ENCODE peak calls at places on chromosomes 13 and 19, in six cellular contexts. One of them, this sample, is unnamed.

GRCh38 chr19:28913626-28914025 is 299.3 kb downstream of the UQCRFS1 start:
- DNase-seq in A549: no peak
- DNase-seq in stomach: no peak
- DNase-seq in heart left ventricle: no peak
- DNase-seq in K562: no peak
- DNase-seq in uterus: no peak
- DNase-seq in this sample: no peak

GRCh38 chr13:42746846-42747245 is 34.5 kb upstream of the FAM216B start:
- DNase-seq in K562: no peak
- DNase-seq in uterus: no peak
- DNase-seq in heart left ventricle: no peak
- DNase-seq in A549: no peak
- DNase-seq in stomach: no peak
- DNase-seq in this sample: no peak

GRCh38 chr19:13962738-13963602 is 10.7 kb downstream of the DCAF15 start:
- DNase-seq in stomach: no peak
- DNase-seq in uterus: peak
- DNase-seq in A549: no peak
- DNase-seq in K562: no peak
- DNase-seq in heart left ventricle: no peak
- DNase-seq in this sample: no peak

GRCh38 chr13:37531054-37531453 is 67.5 kb downstream of the POSTN start:
- DNase-seq in K562: no peak
- DNase-seq in A549: no peak
- DNase-seq in heart left ventricle: no peak
- DNase-seq in stomach: no peak
- DNase-seq in uterus: no peak
- DNase-seq in this sample: no peak

GRCh38 chr19:11949201-11949600 is 15.6 kb upstream of the ZNF763 start:
- DNase-seq in heart left ventricle: no peak
- DNase-seq in A549: no peak
- DNase-seq in stomach: no peak
- DNase-seq in uterus: no peak
- DNase-seq in K562: no peak
- DNase-seq in this sample: peak

GRCh38 chr19:29013325-29013724 is 199.6 kb downstream of the UQCRFS1 start:
- DNase-seq in A549: no peak
- DNase-seq in K562: peak
- DNase-seq in uterus: no peak
- DNase-seq in stomach: no peak
- DNase-seq in heart left ventricle: no peak
- DNase-seq in this sample: no peak

GRCh38 chr13:38763446-38764381 is 76.8 kb downstream of the FREM2 start:
- DNase-seq in K562: no peak
- DNase-seq in heart left ventricle: no peak
- DNase-seq in stomach: no peak
- DNase-seq in A549: peak
- DNase-seq in uterus: no peak
- DNase-seq in this sample: peak

GRCh38 chr13:39776439-39776838 is 121.0 kb downstream of the COG6 start:
- DNase-seq in stomach: no peak
- DNase-seq in uterus: no peak
- DNase-seq in A549: no peak
- DNase-seq in K562: no peak
- DNase-seq in heart left ventricle: no peak
- DNase-seq in this sample: no peak

GRCh38 chr13:50466554-50466953 is 376.9 kb downstream of the DLEU7 start:
- DNase-seq in K562: no peak
- DNase-seq in A549: no peak
- DNase-seq in stomach: no peak
- DNase-seq in uterus: peak
- DNase-seq in heart left ventricle: no peak
- DNase-seq in this sample: no peak

GRCh38 chr13:78430166-78430791 is 173.1 kb downstream of the POU4F1 start:
- DNase-seq in uterus: no peak
- DNase-seq in stomach: no peak
- DNase-seq in heart left ventricle: no peak
- DNase-seq in A549: no peak
- DNase-seq in K562: no peak
- DNase-seq in this sample: no peak

GRCh38 chr13:74560325-74560724 is 426.1 kb upstream of the KLF12 start:
- DNase-seq in stomach: no peak
- DNase-seq in heart left ventricle: no peak
- DNase-seq in A549: no peak
- DNase-seq in uterus: no peak
- DNase-seq in K562: no peak
- DNase-seq in this sample: no peak

GRCh38 chr13:77000475-77000874 is 8.6 kb downstream of the CLN5 start:
- DNase-seq in uterus: no peak
- DNase-seq in stomach: no peak
- DNase-seq in A549: no peak
- DNase-seq in K562: no peak
- DNase-seq in heart left ventricle: no peak
- DNase-seq in this sample: no peak

GRCh38 chr19:7680606-7681335 is at the start of gene TRAPPC5:
- DNase-seq in uterus: peak
- DNase-seq in stomach: peak
- DNase-seq in K562: peak
- DNase-seq in heart left ventricle: peak
- DNase-seq in A549: peak
- DNase-seq in this sample: peak

GRCh38 chr13:94188173-94188869 is 291.2 kb downstream of the DCT start:
- DNase-seq in K562: no peak
- DNase-seq in stomach: no peak
- DNase-seq in heart left ventricle: no peak
- DNase-seq in uterus: no peak
- DNase-seq in A549: no peak
- DNase-seq in this sample: no peak

GRCh38 chr13:24737042-24737441 is 26.9 kb upstream of the RNF17 start:
- DNase-seq in heart left ventricle: no peak
- DNase-seq in uterus: no peak
- DNase-seq in A549: no peak
- DNase-seq in stomach: no peak
- DNase-seq in K562: no peak
- DNase-seq in this sample: no peak

GRCh38 chr13:50731400-50731799 is 112.1 kb downstream of the DLEU7 start:
- DNase-seq in A549: no peak
- DNase-seq in stomach: no peak
- DNase-seq in K562: no peak
- DNase-seq in uterus: no peak
- DNase-seq in heart left ventricle: no peak
- DNase-seq in this sample: no peak

GRCh38 chr13:24272452-24273161 is 36.8 kb upstream of the C1QTNF9 start:
- DNase-seq in stomach: no peak
- DNase-seq in K562: no peak
- DNase-seq in A549: no peak
- DNase-seq in uterus: no peak
- DNase-seq in heart left ventricle: no peak
- DNase-seq in this sample: no peak

GRCh38 chr13:106532111-106532929 is 3.1 kb downstream of the EFNB2 start:
- DNase-seq in uterus: peak
- DNase-seq in heart left ventricle: no peak
- DNase-seq in stomach: no peak
- DNase-seq in K562: no peak
- DNase-seq in A549: no peak
- DNase-seq in this sample: no peak

GRCh38 chr13:63864171-63864902 is 2448.7 kb upstream of the PCDH20 start:
- DNase-seq in stomach: no peak
- DNase-seq in uterus: no peak
- DNase-seq in heart left ventricle: no peak
- DNase-seq in A549: no peak
- DNase-seq in K562: no peak
- DNase-seq in this sample: no peak

GRCh38 chr19:10603084-10603872 is 16.2 kb upstream of the AP1M2 start:
- DNase-seq in uterus: peak
- DNase-seq in A549: no peak
- DNase-seq in heart left ventricle: peak
- DNase-seq in K562: peak
- DNase-seq in stomach: peak
- DNase-seq in this sample: peak

DNA sequence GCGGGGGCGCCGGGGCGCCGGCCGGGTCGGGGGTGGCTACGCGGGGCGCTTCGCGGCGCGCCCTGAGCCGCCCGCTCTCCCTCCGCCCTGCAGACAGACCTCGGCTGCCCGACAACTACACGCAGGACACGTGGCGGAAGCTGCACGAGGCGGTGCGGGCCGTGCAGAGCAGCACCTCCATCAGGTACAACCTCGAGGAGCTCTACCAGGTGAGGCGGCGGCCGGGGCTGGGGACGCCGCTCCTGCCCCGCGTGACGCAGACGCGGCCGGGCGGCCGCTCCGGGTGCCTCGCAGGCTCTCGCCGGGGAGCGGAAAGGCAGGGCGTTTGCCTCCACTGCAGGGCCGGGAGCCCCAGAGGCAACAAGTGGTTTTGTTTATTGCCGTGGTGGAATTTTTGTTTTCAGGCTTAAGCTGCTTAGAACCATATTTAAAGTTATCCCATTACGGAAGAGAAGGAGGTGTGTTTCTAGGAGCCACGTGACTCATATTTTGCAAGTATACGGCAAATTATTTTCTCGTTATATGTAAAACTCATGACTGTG is 538 bp downstream of the CUL4A start:
- DNase-seq in uterus: peak
- DNase-seq in stomach: peak
- DNase-seq in A549: no peak
- DNase-seq in heart left ventricle: peak
- DNase-seq in K562: no peak
- DNase-seq in this sample: peak
- TF ChIP-seq POLR2A in uterus: no peak
- TF ChIP-seq POLR2A in stomach: no peak
- TF ChIP-seq POLR2A in A549: no peak
- TF ChIP-seq POLR2A in heart left ventricle: peak
- TF ChIP-seq POLR2A in K562: no peak
- TF ChIP-seq POLR2A in this sample: peak

GRCh38 chr19:18282021-18282787 is 782 bp upstream of the JUND start:
- DNase-seq in K562: no peak
- DNase-seq in stomach: no peak
- DNase-seq in heart left ventricle: peak
- DNase-seq in uterus: no peak
- DNase-seq in A549: no peak
- DNase-seq in this sample: no peak
- TF ChIP-seq POLR2A in K562: peak
- TF ChIP-seq POLR2A in stomach: peak
- TF ChIP-seq POLR2A in heart left ventricle: peak
- TF ChIP-seq POLR2A in uterus: no peak
- TF ChIP-seq POLR2A in A549: peak
- TF ChIP-seq POLR2A in this sample: peak

GRCh38 chr19:41939861-41940442 is 11.7 kb upstream of the ERFL start:
- DNase-seq in K562: peak
- DNase-seq in stomach: peak
- DNase-seq in uterus: no peak
- DNase-seq in A549: peak
- DNase-seq in heart left ventricle: no peak
- DNase-seq in this sample: no peak
- TF ChIP-seq POLR2A in K562: peak
- TF ChIP-seq POLR2A in stomach: no peak
- TF ChIP-seq POLR2A in uterus: no peak
- TF ChIP-seq POLR2A in A549: no peak
- TF ChIP-seq POLR2A in heart left ventricle: no peak
- TF ChIP-seq POLR2A in this sample: no peak

GRCh38 chr13:48496796-48497195 is 36.1 kb downstream of the RCBTB2 start:
- DNase-seq in K562: no peak
- DNase-seq in stomach: no peak
- DNase-seq in uterus: no peak
- DNase-seq in heart left ventricle: no peak
- DNase-seq in A549: no peak
- DNase-seq in this sample: no peak
- TF ChIP-seq POLR2A in K562: no peak
- TF ChIP-seq POLR2A in stomach: no peak
- TF ChIP-seq POLR2A in uterus: no peak
- TF ChIP-seq POLR2A in heart left ventricle: no peak
- TF ChIP-seq POLR2A in A549: no peak
- TF ChIP-seq POLR2A in this sample: no peak

DNA sequence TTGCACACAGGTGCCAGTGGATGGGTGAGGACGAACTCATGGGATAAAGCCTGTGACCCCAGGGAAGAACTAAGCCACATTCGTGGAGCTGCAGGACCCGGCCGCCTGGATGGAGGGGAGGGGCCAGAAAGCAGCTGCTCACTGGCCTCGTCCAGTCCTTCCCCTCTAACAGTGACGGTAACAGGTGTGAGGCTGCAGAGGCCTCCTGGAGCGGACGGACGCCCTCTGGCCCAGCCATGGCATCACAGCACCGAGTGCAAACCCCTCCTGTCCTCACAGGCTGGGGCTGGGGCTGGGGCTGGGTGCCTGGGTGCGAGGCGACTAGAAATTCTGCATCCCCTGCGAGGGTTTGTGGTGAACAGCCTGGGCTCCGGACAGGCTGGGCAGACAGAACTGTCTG is 3.6 kb downstream of the MICOS13 start:
- DNase-seq in stomach: no peak
- DNase-seq in heart left ventricle: no peak
- DNase-seq in K562: no peak
- DNase-seq in uterus: no peak
- DNase-seq in A549: no peak
- DNase-seq in this sample: no peak
- TF ChIP-seq POLR2A in stomach: no peak
- TF ChIP-seq POLR2A in heart left ventricle: no peak
- TF ChIP-seq POLR2A in K562: peak
- TF ChIP-seq POLR2A in uterus: no peak
- TF ChIP-seq POLR2A in A549: no peak
- TF ChIP-seq POLR2A in this sample: no peak

DNA sequence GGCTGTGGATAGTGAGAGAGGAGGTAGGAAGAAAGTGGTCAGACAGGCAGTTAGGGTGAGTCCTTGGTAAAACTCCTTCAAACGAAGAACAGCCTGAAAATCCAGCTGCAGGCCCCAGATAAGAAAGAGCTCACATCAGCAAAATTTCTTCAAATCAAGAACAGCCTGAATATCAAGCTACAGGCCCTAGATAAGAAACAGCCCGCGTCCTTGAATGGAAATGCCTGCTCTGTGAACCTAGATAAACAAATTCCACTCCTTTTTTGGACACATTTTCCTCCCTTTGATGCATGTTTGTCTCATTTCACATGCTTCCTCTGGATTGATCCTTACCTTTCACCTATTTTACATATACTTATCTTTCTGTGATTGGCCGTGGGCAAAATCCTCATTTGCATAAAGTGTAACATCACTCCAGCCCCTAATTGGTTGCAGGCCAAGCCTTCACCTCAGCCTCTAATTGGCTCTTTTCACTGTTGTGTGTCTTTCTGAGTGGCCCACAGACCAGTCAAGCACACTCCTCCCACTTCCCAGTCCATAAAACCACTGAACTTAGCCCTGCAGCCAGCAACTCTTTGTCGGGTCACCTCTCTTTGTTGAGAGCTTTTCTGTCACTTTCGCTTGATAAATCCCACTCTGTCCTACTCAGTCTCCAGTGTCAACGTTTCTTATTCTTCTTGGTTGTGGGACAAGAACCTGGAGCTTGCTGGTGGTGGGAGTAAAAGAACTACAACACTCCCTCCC is 6.0 kb upstream of the SULT2A1 start:
- DNase-seq in A549: no peak
- DNase-seq in heart left ventricle: no peak
- DNase-seq in uterus: no peak
- DNase-seq in stomach: peak
- DNase-seq in K562: peak
- DNase-seq in this sample: peak
- TF ChIP-seq POLR2A in A549: no peak
- TF ChIP-seq POLR2A in heart left ventricle: no peak
- TF ChIP-seq POLR2A in uterus: no peak
- TF ChIP-seq POLR2A in stomach: no peak
- TF ChIP-seq POLR2A in K562: peak
- TF ChIP-seq POLR2A in this sample: no peak